ENCODE peak calls at places on chromosomes 11 and 22, in nine cellular contexts. P, F, V, R, U, Z, A, I and X are unnamed samples. For H3K27me3, the result is how much of the 10 kb centered on the place peaks cover.

GRCh38 chr11:55726715-55727324 is 46.4 kb upstream of the OR5D13 start:
- DNase-seq in P (no peak), F (no peak), V (no peak), R (no peak), Z (no peak), U (no peak), I (no peak), A (peak), X (no peak)

GRCh38 chr11:79249341-79249993 is 191.4 kb downstream of the TENM4 start:
- DNase-seq in R (no peak), F (no peak), U (no peak), I (peak), Z (no peak), P (no peak), A (no peak), V (no peak), X (no peak)

GRCh38 chr11:102613455-102613854 is 11.7 kb downstream of the MMP20 start:
- DNase-seq in V (no peak), R (no peak), U (no peak), F (no peak), A (no peak), P (no peak), Z (no peak), I (no peak), X (no peak)

GRCh38 chr11:19715373-19715772 is 2.7 kb downstream of the NAV2 start:
- DNase-seq in R (peak), A (no peak), U (no peak), F (no peak), P (peak), V (peak), I (peak), Z (peak), X (no peak)

GRCh38 chr11:62242021-62242420 is at the start of gene SCGB1D2:
- DNase-seq in Z (no peak), V (no peak), P (no peak), A (no peak), R (no peak), I (no peak), U (peak), F (no peak), X (no peak)

GRCh38 chr22:26648761-26649363 is 8.5 kb upstream of the MIAT start:
- DNase-seq in R (no peak), A (no peak), U (no peak), Z (no peak), V (peak), F (no peak), P (no peak), I (no peak), X (no peak)

GRCh38 chr11:77411238-77411637 is 62.7 kb downstream of the PAK1 start:
- DNase-seq in A (peak), V (peak), P (peak), F (no peak), U (peak), Z (peak), I (peak), R (no peak), X (peak)

GRCh38 chr22:35593885-35594470 is 23.2 kb downstream of the MB start:
- DNase-seq in V (no peak), P (no peak), I (no peak), U (no peak), R (no peak), A (no peak), Z (no peak), F (no peak), X (no peak)

GRCh38 chr11:26929806-26930517 is 64.0 kb upstream of the FIBIN start:
- DNase-seq in R (no peak), Z (no peak), P (no peak), U (no peak), I (no peak), A (no peak), F (no peak), V (no peak), X (no peak)

GRCh38 chr22:46070722-46071450 is 79.4 kb upstream of the PPARA start:
- DNase-seq in A (peak), U (peak), P (peak), I (peak), Z (no peak), R (peak), F (peak), V (peak), X (peak)

GRCh38 chr22:27804683-27805297 is 3.2 kb upstream of the MN1 start:
- DNase-seq in V (peak), A (peak), I (peak), P (peak), U (peak), Z (no peak), R (peak), F (peak), X (peak)

GRCh38 chr22:39895682-39896081 is 2.1 kb upstream of the ENTHD1 start:
- DNase-seq in A (no peak), U (no peak), P (no peak), Z (no peak), R (no peak), F (no peak), V (no peak), I (no peak), X (no peak)

GRCh38 chr11:6988506-6988905 is 31.6 kb downstream of the ZNF214 start:
- DNase-seq in F (no peak), P (no peak), Z (no peak), R (no peak), A (no peak), I (peak), V (no peak), U (no peak), X (no peak)

GRCh38 chr11:86888164-86888977 is 66.8 kb downstream of the FZD4 start:
- DNase-seq in A (no peak), I (peak), Z (no peak), V (peak), U (no peak), R (no peak), F (no peak), P (no peak), X (no peak)

GRCh38 chr22:19730662-19731360 is 7.5 kb downstream of the GP1BB start:
- DNase-seq in Z (peak), V (peak), I (peak), P (peak), A (peak), R (peak), F (peak), U (peak), X (peak)

GRCh38 chr11:15258433-15259350 is 144.0 kb downstream of the INSC start:
- DNase-seq in Z (no peak), U (peak), A (no peak), I (peak), R (no peak), V (peak), P (peak), F (no peak), X (no peak)

GRCh38 chr22:40396882-40397281 is 26.5 kb downstream of the SGSM3 start:
- DNase-seq in F (peak), I (peak), A (peak), V (peak), Z (no peak), P (peak), U (peak), R (peak), X (peak)

GRCh38 chr11:104565581-104565956 is 332.7 kb downstream of the CASP12 start:
- DNase-seq in A (no peak), U (no peak), P (no peak), F (no peak), Z (no peak), V (no peak), R (no peak), I (no peak), X (no peak)

GRCh38 chr11:11329062-11329806 is 23.8 kb downstream of the CSNK2A3 start:
- DNase-seq in P (no peak), Z (no peak), R (no peak), U (no peak), I (no peak), V (no peak), F (no peak), A (no peak), X (no peak)

GRCh38 chr11:70220136-70220535 is 17.0 kb downstream of the FADD start:
- DNase-seq in Z (no peak), A (no peak), R (no peak), I (no peak), V (no peak), P (no peak), U (no peak), F (no peak), X (no peak)

GRCh38 chr11:41879186-41879738 is 419.8 kb upstream of the LRRC4C start:
- DNase-seq in R (no peak), I (no peak), F (no peak), V (no peak), U (no peak), A (no peak), P (no peak), Z (no peak), X (no peak)

GRCh38 chr11:24298126-24298525 is 198.7 kb upstream of the LUZP2 start:
- DNase-seq in U (no peak), I (peak), F (no peak), P (no peak), V (no peak), Z (no peak), R (no peak), A (no peak), X (no peak)

GRCh38 chr11:134407321-134407828 is 4.7 kb downstream of the B3GAT1 start:
- DNase-seq in I (no peak), U (no peak), P (no peak), A (no peak), F (peak), Z (no peak), R (no peak), V (no peak), X (no peak)

GRCh38 chr22:37310075-37310606 is 27.8 kb downstream of the CYTH4 start:
- DNase-seq in P (no peak), A (no peak), I (no peak), U (no peak), V (no peak), R (no peak), F (no peak), Z (no peak), X (no peak)

GRCh38 chr11:75188671-75189070 is 37.8 kb downstream of the SLCO2B1 start:
- DNase-seq in U (no peak), F (no peak), P (no peak), V (no peak), Z (no peak), A (no peak), R (no peak), I (no peak), X (no peak)

GRCh38 chr11:1832181-1832988 is 2.4 kb upstream of the SYT8 start:
- DNase-seq in Z (no peak), R (no peak), P (peak), I (no peak), U (peak), F (peak), V (peak), A (peak), X (peak)

GRCh38 chr22:39270792-39271191 is 26.0 kb upstream of the PDGFB start:
- DNase-seq in R (no peak), Z (no peak), A (no peak), F (no peak), P (no peak), I (no peak), U (no peak), V (no peak), X (no peak)

GRCh38 chr11:19735512-19735911 is 22.9 kb downstream of the NAV2 start:
- DNase-seq in I (peak), V (peak), F (no peak), Z (no peak), P (no peak), R (no peak), A (no peak), U (no peak), X (no peak)

GRCh38 chr11:13850256-13851010 is 112.1 kb upstream of the SPON1 start:
- DNase-seq in U (no peak), V (no peak), A (no peak), I (no peak), P (no peak), F (no peak), Z (no peak), R (no peak), X (no peak)

GRCh38 chr22:47192651-47193437 is 430.4 kb downstream of the TBC1D22A start:
- DNase-seq in A (peak), P (no peak), I (no peak), V (no peak), U (no peak), Z (no peak), F (peak), R (no peak), X (peak)

GRCh38 chr22:28783786-28784671 is 11.5 kb downstream of the CCDC117 start:
- DNase-seq in V (no peak), R (peak), F (no peak), U (no peak), A (no peak), Z (no peak), I (peak), P (peak), X (no peak)

GRCh38 chr11:59756845-59757244 is 1.7 kb downstream of the STX3 start:
- DNase-seq in R (no peak), F (peak), Z (no peak), P (peak), I (peak), A (peak), U (no peak), V (no peak), X (peak)

GRCh38 chr11:116647305-116648080 is 125.3 kb downstream of the BUD13 start:
- DNase-seq in R (no peak), F (no peak), A (no peak), U (no peak), V (no peak), Z (no peak), P (no peak), I (no peak), X (no peak)

GRCh38 chr22:46941958-46942815 is 179.7 kb downstream of the TBC1D22A start:
- DNase-seq in I (peak), Z (no peak), V (no peak), R (no peak), F (no peak), A (no peak), P (peak), U (no peak), X (no peak)

GRCh38 chr22:48305726-48306235 is 1521.9 kb downstream of the BRD1 start:
- DNase-seq in P (no peak), V (no peak), U (no peak), R (no peak), Z (no peak), A (no peak), F (no peak), I (no peak), X (no peak)

GRCh38 chr11:125569913-125570621 is 790 bp downstream of the EI24 start:
- DNase-seq in P (no peak), V (no peak), F (peak), U (peak), Z (no peak), R (peak), I (peak), A (no peak), X (no peak)

GRCh38 chr11:65204646-65205601 is 23.2 kb downstream of the CAPN1 start:
- DNase-seq in F (peak), Z (no peak), I (peak), V (peak), R (peak), A (peak), U (peak), P (peak), X (no peak)

DNA sequence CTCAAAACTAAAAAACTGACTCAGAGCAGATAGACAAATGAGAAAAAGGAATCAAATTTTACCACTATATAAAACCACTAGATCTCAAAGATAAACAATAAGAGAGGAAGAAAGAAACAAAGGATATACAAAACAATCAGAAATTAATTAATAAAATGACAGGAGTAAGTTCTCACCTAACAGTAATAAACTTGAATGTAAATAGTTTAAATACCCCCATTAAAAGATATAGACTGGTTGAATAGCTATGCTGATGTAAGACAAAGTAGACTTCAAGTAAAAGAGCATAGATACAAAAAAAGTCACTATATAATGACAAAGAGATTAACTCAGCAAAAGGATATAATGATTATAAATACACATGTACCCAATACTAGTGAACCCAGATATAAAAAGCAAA is 72.3 kb upstream of the GNAZ start:
- DNase-seq in I (no peak), F (no peak), R (no peak), V (no peak), Z (no peak), P (no peak), A (no peak), U (no peak), X (no peak)
- H3K27me3 ChIP-seq in I (under half), F (under half), R (under half), V (under half), Z (under half), P (under half), A (under half), U (half or more), X (under half)

GRCh38 chr11:129376658-129377341 is 1.2 kb downstream of the BARX2 start:
- DNase-seq in Z (no peak), R (no peak), I (no peak), V (no peak), F (no peak), A (no peak), U (peak), P (no peak), X (no peak)

GRCh38 chr11:129375731-129376657 is at the start of gene BARX2:
- DNase-seq in V (peak), U (peak), Z (no peak), F (peak), P (peak), I (peak), A (peak), R (peak), X (peak)

GRCh38 chr11:129373489-129373953 is 2.1 kb upstream of the BARX2 start:
- DNase-seq in V (peak), U (peak), I (no peak), R (no peak), F (no peak), A (no peak), Z (no peak), P (no peak), X (no peak)

GRCh38 chr11:129374081-129374992 is 1.3 kb upstream of the BARX2 start:
- DNase-seq in I (no peak), V (no peak), R (no peak), Z (no peak), A (no peak), F (no peak), P (no peak), U (peak), X (peak)

DNA sequence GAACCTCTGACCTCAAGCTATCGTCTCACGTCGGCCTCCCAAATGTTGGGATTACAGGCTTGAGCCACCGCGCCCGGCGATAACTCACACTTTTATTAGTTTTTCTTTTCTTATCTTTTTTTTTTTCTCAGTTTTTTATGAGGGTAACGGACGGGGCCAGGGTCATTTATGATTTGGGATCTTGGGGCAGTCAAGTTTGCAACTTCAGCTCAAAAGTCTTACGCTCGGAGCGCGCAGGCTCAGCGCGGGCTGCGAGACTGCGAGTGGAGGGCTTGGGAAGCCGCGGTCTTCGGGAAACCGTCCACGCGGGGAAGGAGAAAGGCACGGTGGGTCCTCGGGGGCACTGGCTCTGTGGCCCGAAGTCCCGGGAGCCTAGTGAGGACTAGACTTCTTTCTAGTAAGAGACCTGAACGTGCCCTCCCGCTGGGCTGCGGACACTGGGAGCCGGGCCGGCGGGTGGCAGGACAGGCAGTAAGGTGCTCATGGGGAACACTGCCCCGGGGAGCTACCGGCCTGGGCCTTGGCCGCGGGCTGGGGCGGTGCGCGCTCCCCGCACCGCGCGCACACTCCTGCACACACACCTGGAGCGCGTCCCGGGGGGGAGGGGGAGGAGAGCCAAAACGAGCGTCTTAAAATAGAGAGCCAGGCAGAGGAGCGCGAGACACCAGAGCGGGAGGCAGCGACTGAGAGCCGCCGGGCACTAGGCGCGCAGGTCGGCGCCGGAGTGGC is 491 bp upstream of the BARX2 start:
- DNase-seq in A (peak), F (peak), Z (no peak), V (no peak), P (peak), U (no peak), I (no peak), R (peak), X (peak)
- H3K27me3 ChIP-seq in A (half or more), F (half or more), Z (under half), V (half or more), P (half or more), U (half or more), I (half or more), R (half or more), X (half or more)

GRCh38 chr11:121113611-121114010 is 12.6 kb downstream of the TECTA start:
- DNase-seq in U (peak), Z (no peak), A (no peak), P (no peak), F (no peak), I (no peak), R (no peak), V (no peak), X (no peak)
- H3K27me3 ChIP-seq in U (under half), Z (under half), A (under half), P (under half), F (under half), I (under half), R (under half), V (under half), X (under half)

DNA sequence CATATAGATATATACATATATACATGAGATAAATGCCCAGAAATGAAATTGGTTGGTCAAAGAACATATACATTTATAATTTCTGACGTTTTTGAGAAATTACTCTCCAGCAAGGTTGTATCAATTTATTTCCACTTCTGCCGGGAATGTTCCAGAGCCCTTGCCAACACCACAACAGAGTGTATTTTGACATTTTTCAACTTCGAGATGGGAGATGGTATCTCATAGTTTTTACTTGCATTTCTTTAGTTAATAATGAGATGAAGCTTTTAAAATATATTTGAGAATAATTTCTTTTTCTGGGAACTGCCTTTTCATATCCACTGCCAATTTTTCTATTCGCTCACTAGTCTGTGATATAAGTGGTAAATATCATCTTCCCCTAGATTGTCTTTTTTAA is 19.3 kb upstream of the CLMP start:
- DNase-seq in U (no peak), R (no peak), F (no peak), I (no peak), P (no peak), V (no peak), A (no peak), Z (no peak), X (no peak)
- H3K27me3 ChIP-seq in U (under half), R (under half), F (under half), I (under half), P (under half), V (under half), A (under half), Z (under half), X (under half)

GRCh38 chr11:18172686-18173085 is at the start of gene MRGPRX4:
- DNase-seq in Z (no peak), A (no peak), V (no peak), U (no peak), P (no peak), I (no peak), F (no peak), R (no peak), X (no peak)

GRCh38 chr11:18173225-18173866 is 709 bp downstream of the MRGPRX4 start:
- DNase-seq in V (no peak), P (no peak), Z (no peak), A (no peak), R (no peak), U (no peak), F (no peak), I (no peak), X (no peak)

GRCh38 chr11:18168372-18168771 is 4.3 kb upstream of the MRGPRX4 start:
- DNase-seq in P (no peak), Z (no peak), R (no peak), V (no peak), I (no peak), A (no peak), U (no peak), F (no peak), X (no peak)

DNA sequence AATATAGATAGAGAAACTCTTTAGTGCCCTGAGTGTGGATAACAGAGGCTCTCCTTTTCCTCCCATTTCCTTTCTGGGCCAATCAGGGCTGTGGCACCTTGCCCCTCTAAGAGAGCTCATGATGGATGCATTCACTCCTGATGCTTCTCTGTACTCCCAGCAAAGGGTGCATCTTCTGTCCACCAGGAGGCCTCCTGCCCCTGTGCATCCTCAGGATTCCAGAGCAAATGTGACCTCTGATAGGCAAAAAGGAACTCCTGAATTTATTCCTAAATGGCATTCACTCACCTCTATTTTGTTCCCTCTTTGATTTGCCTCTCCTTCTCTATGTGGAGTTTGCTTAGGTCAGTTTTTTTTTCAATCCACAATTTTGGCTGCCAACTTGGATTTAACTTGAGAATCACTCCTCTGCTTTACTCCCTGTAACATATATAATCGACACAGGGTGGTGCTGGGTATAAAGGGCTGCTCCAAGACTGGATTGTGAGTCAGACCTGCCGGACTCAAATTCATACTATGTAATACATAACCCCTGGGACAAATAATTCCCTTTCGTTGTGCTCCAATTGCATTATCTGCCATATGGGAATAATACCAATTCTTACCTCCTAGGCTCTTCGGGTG is 1.1 kb upstream of the MRGPRX4 start:
- DNase-seq in Z (no peak), U (peak), I (no peak), V (peak), A (peak), F (no peak), P (peak), R (no peak), X (no peak)
- H3K27me3 ChIP-seq in Z (under half), U (under half), I (under half), V (under half), A (under half), F (under half), P (under half), R (under half), X (under half)